ENCODE peak calls at places on chromosomes 11 and 22, in eight cellular contexts. O is ACHN; V is AML-193; R is stimulated activated CD4-positive, alpha-beta T cell treated with anti-CD3 and anti-CD28 coated beads, Interleukin-2, amount 100 ng/mL, for 48 hours; E is KBM-7; A is activated naive CD8-positive, alpha-beta T cell treated with anti-CD3 and anti-CD28 coated beads, Interleukin-2, amount 10 ng/mL, durations not matched to agents 7 days and 5 days; T is T-helper 2 cell; L is lower leg skin. W is an unnamed sample.
A peak's percentile ranks its signal among the peaks of the same experiment; 100 is the strongest.

GRCh38 chr22:48336339-48337060 is 1491.2 kb downstream of the BRD1 start:
- DNase-seq in V (no peak), L (no peak), E (no peak), O (no peak), T (no peak), A (no peak), R (no peak), W (no peak)

GRCh38 chr22:48890693-48891554 is 936.7 kb downstream of the BRD1 start:
- DNase-seq in R (no peak), O (no peak), E (no peak), V (no peak), T (no peak), A (no peak), L (no peak), W (no peak)

GRCh38 chr11:88194990-88195389 is 19.7 kb upstream of the RAB38 start:
- DNase-seq in O (no peak), T (no peak), R (no peak), E (no peak), L (no peak), V (no peak), A (no peak), W (no peak)

GRCh38 chr11:79227732-79228416 is 213.0 kb downstream of the TENM4 start:
- DNase-seq in L (no peak), T (no peak), O (no peak), R (no peak), V (no peak), A (no peak), E (no peak), W (no peak)

GRCh38 chr11:27025312-27025955 is 15.2 kb upstream of the BBOX1 start:
- DNase-seq in L (no peak), O (no peak), E (no peak), V (no peak), T (no peak), A (no peak), R (no peak), W (no peak)

GRCh38 chr11:77142091-77142975 is 14.3 kb downstream of the MYO7A start:
- DNase-seq in L (no peak), V (no peak), O (no peak), R (no peak), T (no peak), A (no peak), E (peak; percentile 80), W (no peak)

GRCh38 chr11:78659326-78660319 is 85.0 kb upstream of the NARS2 start:
- DNase-seq in V (no peak), R (no peak), L (peak; percentile 18), E (no peak), T (no peak), O (no peak), A (no peak), W (no peak)

GRCh38 chr11:102733232-102733875 is 8.6 kb upstream of the MMP8 start:
- DNase-seq in V (peak; percentile 62), A (peak; percentile 54), E (peak; percentile 62), O (peak; percentile 65), T (no peak), R (peak; percentile 62), L (no peak), W (peak; percentile 65)

GRCh38 chr11:114315749-114316368 is 19.7 kb downstream of the NNMT start:
- DNase-seq in T (no peak), A (no peak), R (no peak), L (no peak), O (no peak), E (no peak), V (no peak), W (peak; percentile 11)

GRCh38 chr11:123357990-123358827 is 71.9 kb upstream of the GRAMD1B start:
- DNase-seq in T (no peak), V (peak; percentile 13), E (no peak), A (peak; percentile 68), L (no peak), O (no peak), R (peak; percentile 44), W (no peak)

GRCh38 chr11:68579455-68579854 is 104.9 kb upstream of the GAL start:
- DNase-seq in L (no peak), R (no peak), T (no peak), V (no peak), E (no peak), A (no peak), O (no peak), W (no peak)

GRCh38 chr11:69366591-69366990 is 72.6 kb downstream of the MYEOV start:
- DNase-seq in L (no peak), A (no peak), R (no peak), V (no peak), T (no peak), O (no peak), E (no peak), W (no peak)

GRCh38 chr11:121929581-121929980 is 186.4 kb downstream of the BLID start:
- DNase-seq in V (no peak), O (no peak), R (no peak), A (no peak), E (no peak), T (no peak), L (no peak), W (peak; percentile 2)

GRCh38 chr11:125344846-125345705 is 151.0 kb downstream of the FEZ1 start:
- DNase-seq in E (no peak), R (no peak), L (no peak), A (no peak), V (no peak), O (no peak), T (no peak), W (no peak)

GRCh38 chr11:131977231-131977630 is 606.8 kb downstream of the NTM start:
- DNase-seq in R (no peak), T (no peak), O (peak; percentile 1), E (no peak), A (no peak), V (no peak), L (no peak), W (no peak)

GRCh38 chr22:45830531-45831245 is 146.3 kb downstream of the WNT7B start:
- DNase-seq in L (no peak), V (no peak), O (no peak), A (no peak), R (no peak), E (no peak), T (no peak), W (no peak)

GRCh38 chr22:28008056-28008455 is 89.0 kb upstream of the PITPNB start:
- DNase-seq in L (no peak), T (no peak), A (no peak), V (no peak), E (no peak), O (no peak), R (no peak), W (no peak)

GRCh38 chr11:73752216-73752867 is 8.5 kb downstream of the RAB6A start:
- DNase-seq in L (no peak), V (no peak), T (no peak), E (no peak), O (no peak), R (no peak), A (no peak), W (no peak)

GRCh38 chr11:57458410-57459111 is 1.8 kb upstream of the RTN4RL2 start:
- DNase-seq in O (peak; percentile 17), A (peak; percentile 72), T (peak; percentile 50), R (peak; percentile 49), E (peak; percentile 60), L (no peak), V (no peak), W (peak; percentile 57)

GRCh38 chr22:35380013-35380412 is 883 bp upstream of the HMOX1 start:
- DNase-seq in O (no peak), R (no peak), L (no peak), A (no peak), E (no peak), T (no peak), V (no peak), W (no peak)

GRCh38 chr11:68036717-68037239 is 2.0 kb upstream of the TCIRG1 start:
- DNase-seq in L (peak; percentile 64), T (no peak), R (no peak), O (no peak), A (peak; percentile 56), V (peak; percentile 75), E (peak; percentile 61), W (no peak)

GRCh38 chr11:80980221-80980620 is 1539.4 kb upstream of the TENM4 start:
- DNase-seq in R (no peak), L (no peak), A (no peak), E (no peak), O (no peak), V (no peak), T (no peak), W (no peak)

GRCh38 chr11:94028436-94028835 is 7.3 kb downstream of the HEPHL1 start:
- DNase-seq in T (no peak), A (no peak), L (peak; percentile 14), E (no peak), O (no peak), V (no peak), R (no peak), W (no peak)

GRCh38 chr11:116808262-116809175 is 14.6 kb downstream of the APOA4 start:
- DNase-seq in V (no peak), A (no peak), T (no peak), R (no peak), E (no peak), O (no peak), L (no peak), W (peak; percentile 59)

GRCh38 chr11:75872887-75873416 is 57.9 kb downstream of the UVRAG start:
- DNase-seq in L (no peak), A (no peak), V (no peak), O (no peak), E (no peak), R (no peak), T (no peak), W (no peak)

GRCh38 chr11:8201524-8202365 is 32.9 kb upstream of the RIC3 start:
- DNase-seq in V (no peak), R (no peak), E (peak; percentile 48), L (no peak), T (no peak), O (no peak), A (no peak), W (no peak)

GRCh38 chr11:69050592-69051380 is 2.1 kb downstream of the TPCN2 start:
- DNase-seq in T (no peak), O (no peak), A (no peak), E (no peak), V (no peak), L (no peak), R (no peak), W (no peak)

GRCh38 chr11:3050386-3051325 is 6.6 kb downstream of the CARS1 start:
- DNase-seq in A (no peak), O (no peak), R (no peak), L (no peak), E (no peak), T (no peak), V (no peak), W (no peak)

GRCh38 chr11:73388241-73389133 is 12.3 kb downstream of the RELT start:
- DNase-seq in O (no peak), T (no peak), V (peak; percentile 89), A (no peak), E (peak; percentile 82), L (no peak), R (no peak), W (no peak)

GRCh38 chr22:47157093-47157420 is 394.6 kb downstream of the TBC1D22A start:
- DNase-seq in T (no peak), L (no peak), V (no peak), E (no peak), R (no peak), A (no peak), O (no peak), W (no peak)

GRCh38 chr22:38505595-38506117 is 455 bp downstream of the DDX17 start:
- DNase-seq in O (peak; percentile 50), T (peak; percentile 31), E (peak; percentile 49), R (peak; percentile 54), L (peak; percentile 47), A (no peak), V (no peak), W (peak; percentile 37)

GRCh38 chr11:97815667-97816066 is 1205.1 kb upstream of the CNTN5 start:
- DNase-seq in T (no peak), O (no peak), R (no peak), A (no peak), V (no peak), E (no peak), L (no peak), W (no peak)

GRCh38 chr22:45008853-45009751 is 703 bp downstream of the PHF21B start:
- DNase-seq in E (no peak), O (peak; percentile 16), T (no peak), V (no peak), A (peak; percentile 48), L (no peak), R (no peak), W (no peak)